ENCODE peak calls at places on chromosomes 1 and 21, in seven cellular contexts. X is left lung, J is neural progenitor cell, V is RWPE1, R is HCT116, L is heart left ventricle, Y is tibial artery. Z is an unnamed sample.

GRCh38 chr1:158998781-158999161 is 10.9 kb upstream of the IFI16 start:
- DNase-seq in V (peak; percentile 44), J (peak; percentile 67), X (peak; percentile 43), R (peak; percentile 32), Y (peak; percentile 67), L (peak; percentile 64), Z (peak; percentile 25)

GRCh38 chr1:1764876-1765478 is 13.3 kb downstream of the NADK start:
- DNase-seq in R (no peak), X (no peak), L (no peak), J (no peak), Y (no peak), V (no peak), Z (no peak)

GRCh38 chr1:222880586-222880985 is 65.7 kb downstream of the DISP1 start:
- DNase-seq in X (no peak), R (peak; percentile 34), V (peak; percentile 18), J (no peak), Y (no peak), L (no peak), Z (no peak)

GRCh38 chr1:201265771-201266170 is 17.5 kb upstream of the PKP1 start:
- DNase-seq in L (no peak), R (no peak), V (no peak), X (no peak), J (no peak), Y (no peak), Z (no peak)

GRCh38 chr21:18772404-18772803 is 368.8 kb upstream of the TMPRSS15 start:
- DNase-seq in V (peak; percentile 44), J (no peak), X (no peak), R (no peak), L (no peak), Y (no peak), Z (no peak)

GRCh38 chr1:66981679-66982078 is 56.9 kb downstream of the MIER1 start:
- DNase-seq in L (no peak), V (no peak), R (no peak), Y (no peak), X (no peak), J (no peak), Z (no peak)

GRCh38 chr1:1397839-1398523 is 1.2 kb downstream of the CCNL2 start:
- DNase-seq in V (no peak), Y (no peak), X (no peak), R (no peak), J (no peak), L (no peak), Z (no peak)

GRCh38 chr1:205472737-205473565 is 17.1 kb upstream of the BLACAT1 start:
- DNase-seq in Y (no peak), L (no peak), R (no peak), J (no peak), V (no peak), X (no peak), Z (no peak)

GRCh38 chr1:205199090-205199930 is 12.2 kb downstream of the DSTYK start:
- DNase-seq in J (no peak), Y (no peak), V (no peak), R (no peak), L (no peak), X (no peak), Z (no peak)

GRCh38 chr1:111938536-111938935 is 50.9 kb downstream of the KCND3 start:
- DNase-seq in X (no peak), V (no peak), L (no peak), R (no peak), J (no peak), Y (no peak), Z (no peak)

GRCh38 chr1:151729157-151729965 is 8.0 kb downstream of the RIIAD1 start:
- DNase-seq in R (no peak), L (no peak), X (no peak), J (no peak), V (no peak), Y (no peak), Z (no peak)

GRCh38 chr1:65066379-65066765 is 81.6 kb upstream of the AK4 start:
- DNase-seq in R (no peak), X (no peak), J (no peak), Y (no peak), L (no peak), V (peak; percentile 25), Z (no peak)

GRCh38 chr1:218467101-218467728 is 122.1 kb downstream of the TGFB2 start:
- DNase-seq in X (no peak), L (no peak), R (no peak), J (no peak), V (no peak), Y (no peak), Z (no peak)

GRCh38 chr1:81600878-81601658 is 199.7 kb upstream of the ADGRL2 start:
- DNase-seq in R (no peak), V (no peak), Y (no peak), J (no peak), L (no peak), X (no peak), Z (no peak)

GRCh38 chr21:38900499-38900898 is 94.8 kb downstream of the ETS2 start:
- DNase-seq in J (no peak), R (no peak), X (no peak), L (no peak), V (no peak), Y (no peak), Z (no peak)

GRCh38 chr1:221845650-221846371 is 103.9 kb upstream of the DUSP10 start:
- DNase-seq in L (peak; percentile 65), Y (peak; percentile 30), V (peak; percentile 68), J (no peak), X (no peak), R (peak; percentile 33), Z (peak; percentile 96)

GRCh38 chr1:206774096-206774495 is 1.8 kb upstream of the IL10 start:
- DNase-seq in J (no peak), L (no peak), R (no peak), V (no peak), X (no peak), Y (no peak), Z (no peak)

GRCh38 chr1:162554258-162554657 is 7.3 kb upstream of the UAP1 start:
- DNase-seq in Y (no peak), J (no peak), V (no peak), X (no peak), R (no peak), L (no peak), Z (no peak)

GRCh38 chr1:241271427-241271826 is 85.6 kb downstream of the RGS7 start:
- DNase-seq in V (no peak), J (no peak), Y (no peak), L (no peak), R (no peak), X (peak; percentile 37), Z (no peak)

GRCh38 chr1:17591814-17592430 is 52.4 kb downstream of the ARHGEF10L start:
- DNase-seq in J (no peak), V (no peak), R (no peak), Y (no peak), X (no peak), L (no peak), Z (no peak)
- TF ChIP-seq CTCF in J (no peak), V (no peak), R (no peak), Y (no peak), X (no peak), L (no peak), Z (no peak)

GRCh38 chr1:59046730-59047157 is 250.2 kb upstream of the FGGY start:
- DNase-seq in R (no peak), L (no peak), Y (no peak), X (no peak), J (no peak), V (no peak), Z (no peak)
- TF ChIP-seq CTCF in R (no peak), L (no peak), Y (no peak), X (no peak), J (no peak), V (no peak), Z (no peak)

GRCh38 chr1:56494306-56494705 is 85.1 kb downstream of the PLPP3 start:
- DNase-seq in J (peak; percentile 32), L (no peak), V (no peak), R (no peak), Y (no peak), X (no peak), Z (no peak)

GRCh38 chr1:56491441-56491840 is 87.9 kb downstream of the PLPP3 start:
- DNase-seq in Y (no peak), L (no peak), R (no peak), X (no peak), V (peak; percentile 43), J (no peak), Z (no peak)

GRCh38 chr1:56493826-56494225 is 85.5 kb downstream of the PLPP3 start:
- DNase-seq in L (no peak), Y (no peak), J (no peak), V (no peak), X (no peak), R (no peak), Z (no peak)

GRCh38 chr1:56490619-56491018 is 88.7 kb downstream of the PLPP3 start:
- DNase-seq in Y (no peak), X (no peak), L (no peak), R (no peak), J (no peak), V (no peak), Z (no peak)

GRCh38 chr1:56489695-56490094 is 89.7 kb downstream of the PLPP3 start:
- DNase-seq in R (no peak), L (no peak), X (no peak), V (no peak), J (no peak), Y (no peak), Z (no peak)
- TF ChIP-seq CTCF in R (no peak), L (no peak), X (no peak), V (no peak), J (no peak), Y (no peak), Z (no peak)

DNA sequence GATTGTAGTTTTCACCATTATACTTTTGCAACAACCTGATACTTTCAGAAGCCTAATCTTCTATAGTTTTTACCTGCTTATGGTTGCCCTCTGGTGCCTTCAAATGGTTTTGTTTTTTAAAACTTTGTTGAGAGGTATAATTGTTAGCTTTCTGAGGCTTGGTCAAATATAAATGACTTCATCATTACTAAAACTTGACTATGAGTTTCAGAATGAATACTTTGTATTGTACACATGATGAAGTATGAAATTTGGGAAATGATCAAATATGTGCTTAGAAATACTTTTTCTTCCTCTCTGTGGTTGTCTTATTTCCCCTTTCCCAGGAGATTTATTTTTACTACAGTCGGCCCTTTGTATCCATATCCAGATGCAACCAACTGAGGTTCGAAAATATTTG is 151.8 kb upstream of the B3GALT2 start:
- DNase-seq in L (no peak), R (no peak), J (no peak), V (peak; percentile 31), Y (no peak), X (no peak), Z (no peak)
- TF ChIP-seq CTCF in L (no peak), R (no peak), J (no peak), V (no peak), Y (no peak), X (no peak), Z (peak; percentile 37)

GRCh38 chr1:3021801-3022401 is 634 bp downstream of the ACTRT2 start:
- DNase-seq in V (no peak), Y (no peak), R (no peak), L (peak; percentile 54), X (peak; percentile 23), J (no peak), Z (no peak)

GRCh38 chr1:3019516-3020051 is 1.7 kb upstream of the ACTRT2 start:
- DNase-seq in Y (peak; percentile 12), X (peak; percentile 17), L (peak; percentile 51), J (no peak), V (no peak), R (no peak), Z (no peak)

GRCh38 chr1:3020263-3020909 is 881 bp upstream of the ACTRT2 start:
- DNase-seq in X (peak; percentile 3), R (no peak), V (no peak), Y (peak; percentile 1), L (no peak), J (no peak), Z (no peak)

GRCh38 chr1:3022511-3022973 is 1.3 kb downstream of the ACTRT2 start:
- DNase-seq in J (no peak), L (no peak), X (no peak), V (no peak), Y (no peak), R (no peak), Z (no peak)

GRCh38 chr1:3021233-3021671 is at the start of gene ACTRT2:
- DNase-seq in X (no peak), L (no peak), J (no peak), Y (no peak), R (no peak), V (no peak), Z (no peak)
- TF ChIP-seq CTCF in X (no peak), L (no peak), J (no peak), Y (no peak), R (no peak), V (no peak), Z (no peak)